ENCODE peak calls at places on chromosomes 7 and 10, in ten cellular contexts. One of them, this sample, is unnamed.

GRCh38 chr7:47846117-47846836 is 102.0 kb downstream of the PKD1L1 start:
- DNase-seq in fibroblast of villous mesenchyme: peak
- DNase-seq in colonic mucosa: no peak
- DNase-seq in spleen: no peak
- DNase-seq in A673: no peak
- DNase-seq in upper lobe of left lung: no peak
- DNase-seq in upper lobe of right lung: no peak
- DNase-seq in astrocyte of the spinal cord: peak
- DNase-seq in heart right ventricle: no peak
- DNase-seq in body of pancreas: no peak
- DNase-seq in this sample: peak

GRCh38 chr10:103758294-103758681 is 97.1 kb downstream of the SH3PXD2A start:
- DNase-seq in fibroblast of villous mesenchyme: no peak
- DNase-seq in colonic mucosa: no peak
- DNase-seq in spleen: no peak
- DNase-seq in A673: no peak
- DNase-seq in upper lobe of left lung: no peak
- DNase-seq in upper lobe of right lung: no peak
- DNase-seq in astrocyte of the spinal cord: peak
- DNase-seq in heart right ventricle: no peak
- DNase-seq in body of pancreas: no peak
- DNase-seq in this sample: peak

GRCh38 chr7:32043688-32044087 is 26.5 kb downstream of the PDE1C start:
- DNase-seq in fibroblast of villous mesenchyme: no peak
- DNase-seq in colonic mucosa: no peak
- DNase-seq in spleen: no peak
- DNase-seq in A673: no peak
- DNase-seq in upper lobe of left lung: no peak
- DNase-seq in upper lobe of right lung: no peak
- DNase-seq in astrocyte of the spinal cord: peak
- DNase-seq in heart right ventricle: no peak
- DNase-seq in body of pancreas: no peak
- DNase-seq in this sample: peak

GRCh38 chr7:76077435-76077834 is 29.5 kb downstream of the MDH2 start:
- DNase-seq in fibroblast of villous mesenchyme: peak
- DNase-seq in colonic mucosa: no peak
- DNase-seq in spleen: no peak
- DNase-seq in A673: no peak
- DNase-seq in upper lobe of left lung: no peak
- DNase-seq in upper lobe of right lung: no peak
- DNase-seq in astrocyte of the spinal cord: no peak
- DNase-seq in heart right ventricle: no peak
- DNase-seq in body of pancreas: no peak
- DNase-seq in this sample: no peak

GRCh38 chr10:60606343-60607080 is 171.8 kb upstream of the CDK1 start:
- DNase-seq in fibroblast of villous mesenchyme: peak
- DNase-seq in colonic mucosa: no peak
- DNase-seq in spleen: no peak
- DNase-seq in A673: peak
- DNase-seq in upper lobe of left lung: no peak
- DNase-seq in upper lobe of right lung: no peak
- DNase-seq in astrocyte of the spinal cord: peak
- DNase-seq in heart right ventricle: no peak
- DNase-seq in body of pancreas: no peak
- DNase-seq in this sample: peak

GRCh38 chr7:51140203-51140938 is 176.2 kb downstream of the COBL start:
- DNase-seq in fibroblast of villous mesenchyme: no peak
- DNase-seq in colonic mucosa: no peak
- DNase-seq in spleen: no peak
- DNase-seq in A673: no peak
- DNase-seq in upper lobe of left lung: no peak
- DNase-seq in upper lobe of right lung: no peak
- DNase-seq in astrocyte of the spinal cord: no peak
- DNase-seq in heart right ventricle: no peak
- DNase-seq in body of pancreas: peak
- DNase-seq in this sample: no peak

GRCh38 chr7:81846398-81846797 is 76.6 kb upstream of the HGF start:
- DNase-seq in fibroblast of villous mesenchyme: peak
- DNase-seq in colonic mucosa: no peak
- DNase-seq in spleen: no peak
- DNase-seq in A673: peak
- DNase-seq in upper lobe of left lung: peak
- DNase-seq in upper lobe of right lung: no peak
- DNase-seq in astrocyte of the spinal cord: peak
- DNase-seq in heart right ventricle: peak
- DNase-seq in body of pancreas: no peak
- DNase-seq in this sample: peak

GRCh38 chr10:65348637-65349036 is 1577.2 kb upstream of the LRRTM3 start:
- DNase-seq in fibroblast of villous mesenchyme: no peak
- DNase-seq in colonic mucosa: no peak
- DNase-seq in spleen: no peak
- DNase-seq in A673: no peak
- DNase-seq in upper lobe of left lung: no peak
- DNase-seq in upper lobe of right lung: no peak
- DNase-seq in astrocyte of the spinal cord: no peak
- DNase-seq in heart right ventricle: no peak
- DNase-seq in body of pancreas: no peak
- DNase-seq in this sample: no peak

GRCh38 chr10:13784067-13784466 is 197.3 kb downstream of the PRPF18 start:
- DNase-seq in fibroblast of villous mesenchyme: no peak
- DNase-seq in colonic mucosa: no peak
- DNase-seq in spleen: no peak
- DNase-seq in A673: peak
- DNase-seq in upper lobe of left lung: no peak
- DNase-seq in upper lobe of right lung: no peak
- DNase-seq in astrocyte of the spinal cord: no peak
- DNase-seq in heart right ventricle: no peak
- DNase-seq in body of pancreas: no peak
- DNase-seq in this sample: no peak

GRCh38 chr10:13823046-13823711 is 236.4 kb downstream of the PRPF18 start:
- DNase-seq in fibroblast of villous mesenchyme: no peak
- DNase-seq in colonic mucosa: no peak
- DNase-seq in spleen: no peak
- DNase-seq in A673: no peak
- DNase-seq in upper lobe of left lung: no peak
- DNase-seq in upper lobe of right lung: no peak
- DNase-seq in astrocyte of the spinal cord: no peak
- DNase-seq in heart right ventricle: no peak
- DNase-seq in body of pancreas: no peak
- DNase-seq in this sample: no peak

GRCh38 chr10:71705582-71705981 is 14.0 kb downstream of the C10orf105 start:
- DNase-seq in fibroblast of villous mesenchyme: no peak
- DNase-seq in colonic mucosa: no peak
- DNase-seq in spleen: no peak
- DNase-seq in A673: no peak
- DNase-seq in upper lobe of left lung: no peak
- DNase-seq in upper lobe of right lung: no peak
- DNase-seq in astrocyte of the spinal cord: no peak
- DNase-seq in heart right ventricle: no peak
- DNase-seq in body of pancreas: no peak
- DNase-seq in this sample: no peak

GRCh38 chr7:36303202-36304098 is 86.2 kb upstream of the ANLN start:
- DNase-seq in fibroblast of villous mesenchyme: peak
- DNase-seq in colonic mucosa: peak
- DNase-seq in spleen: no peak
- DNase-seq in A673: peak
- DNase-seq in upper lobe of left lung: peak
- DNase-seq in upper lobe of right lung: peak
- DNase-seq in astrocyte of the spinal cord: peak
- DNase-seq in heart right ventricle: peak
- DNase-seq in body of pancreas: peak
- DNase-seq in this sample: peak

GRCh38 chr10:125011926-125012705 is 70.2 kb downstream of the ZRANB1 start:
- DNase-seq in fibroblast of villous mesenchyme: no peak
- DNase-seq in colonic mucosa: no peak
- DNase-seq in spleen: peak
- DNase-seq in A673: no peak
- DNase-seq in upper lobe of left lung: no peak
- DNase-seq in upper lobe of right lung: no peak
- DNase-seq in astrocyte of the spinal cord: no peak
- DNase-seq in heart right ventricle: peak
- DNase-seq in body of pancreas: no peak
- DNase-seq in this sample: no peak

GRCh38 chr7:15612205-15612604 is 50.4 kb upstream of the AGMO start:
- DNase-seq in fibroblast of villous mesenchyme: no peak
- DNase-seq in colonic mucosa: no peak
- DNase-seq in spleen: no peak
- DNase-seq in A673: no peak
- DNase-seq in upper lobe of left lung: no peak
- DNase-seq in upper lobe of right lung: no peak
- DNase-seq in astrocyte of the spinal cord: no peak
- DNase-seq in heart right ventricle: no peak
- DNase-seq in body of pancreas: no peak
- DNase-seq in this sample: no peak

GRCh38 chr10:44280211-44280610 is 104.7 kb downstream of the CXCL12 start:
- DNase-seq in fibroblast of villous mesenchyme: no peak
- DNase-seq in colonic mucosa: no peak
- DNase-seq in spleen: no peak
- DNase-seq in A673: no peak
- DNase-seq in upper lobe of left lung: no peak
- DNase-seq in upper lobe of right lung: no peak
- DNase-seq in astrocyte of the spinal cord: no peak
- DNase-seq in heart right ventricle: no peak
- DNase-seq in body of pancreas: no peak
- DNase-seq in this sample: peak

GRCh38 chr7:129169171-129169643 is 19.2 kb upstream of the SMO start:
- DNase-seq in fibroblast of villous mesenchyme: no peak
- DNase-seq in colonic mucosa: peak
- DNase-seq in spleen: peak
- DNase-seq in A673: peak
- DNase-seq in upper lobe of left lung: no peak
- DNase-seq in upper lobe of right lung: peak
- DNase-seq in astrocyte of the spinal cord: peak
- DNase-seq in heart right ventricle: peak
- DNase-seq in body of pancreas: peak
- DNase-seq in this sample: no peak

GRCh38 chr7:40889099-40889498 is 754.3 kb downstream of the SUGCT start:
- DNase-seq in fibroblast of villous mesenchyme: no peak
- DNase-seq in colonic mucosa: no peak
- DNase-seq in spleen: no peak
- DNase-seq in A673: no peak
- DNase-seq in upper lobe of left lung: no peak
- DNase-seq in upper lobe of right lung: no peak
- DNase-seq in astrocyte of the spinal cord: no peak
- DNase-seq in heart right ventricle: no peak
- DNase-seq in body of pancreas: no peak
- DNase-seq in this sample: no peak

GRCh38 chr10:93680414-93681047 is 21.9 kb downstream of the FRA10AC1 start:
- DNase-seq in fibroblast of villous mesenchyme: peak
- DNase-seq in colonic mucosa: no peak
- DNase-seq in spleen: no peak
- DNase-seq in A673: peak
- DNase-seq in upper lobe of left lung: no peak
- DNase-seq in upper lobe of right lung: no peak
- DNase-seq in astrocyte of the spinal cord: peak
- DNase-seq in heart right ventricle: no peak
- DNase-seq in body of pancreas: no peak
- DNase-seq in this sample: peak
- TF ChIP-seq CTCF in fibroblast of villous mesenchyme: peak
- TF ChIP-seq CTCF in colonic mucosa: peak
- TF ChIP-seq CTCF in spleen: peak
- TF ChIP-seq CTCF in A673: peak
- TF ChIP-seq CTCF in upper lobe of left lung: no peak
- TF ChIP-seq CTCF in upper lobe of right lung: peak
- TF ChIP-seq CTCF in astrocyte of the spinal cord: peak
- TF ChIP-seq CTCF in heart right ventricle: peak
- TF ChIP-seq CTCF in body of pancreas: peak
- TF ChIP-seq CTCF in this sample: peak

GRCh38 chr7:157141525-157142060 is 2.9 kb downstream of the UBE3C start:
- DNase-seq in fibroblast of villous mesenchyme: no peak
- DNase-seq in colonic mucosa: no peak
- DNase-seq in spleen: no peak
- DNase-seq in A673: no peak
- DNase-seq in upper lobe of left lung: no peak
- DNase-seq in upper lobe of right lung: no peak
- DNase-seq in astrocyte of the spinal cord: no peak
- DNase-seq in heart right ventricle: no peak
- DNase-seq in body of pancreas: no peak
- DNase-seq in this sample: no peak
- H3K4me3 ChIP-seq in fibroblast of villous mesenchyme: no peak
- H3K4me3 ChIP-seq in colonic mucosa: no peak
- H3K4me3 ChIP-seq in spleen: no peak
- H3K4me3 ChIP-seq in A673: no peak
- H3K4me3 ChIP-seq in upper lobe of left lung: no peak
- H3K4me3 ChIP-seq in upper lobe of right lung: no peak
- H3K4me3 ChIP-seq in astrocyte of the spinal cord: no peak
- H3K4me3 ChIP-seq in heart right ventricle: no peak
- H3K4me3 ChIP-seq in body of pancreas: no peak
- H3K4me3 ChIP-seq in this sample: no peak

GRCh38 chr10:21158301-21158700 is 261.2 kb upstream of the NEBL start:
- DNase-seq in fibroblast of villous mesenchyme: no peak
- DNase-seq in colonic mucosa: no peak
- DNase-seq in spleen: no peak
- DNase-seq in A673: no peak
- DNase-seq in upper lobe of left lung: no peak
- DNase-seq in upper lobe of right lung: no peak
- DNase-seq in astrocyte of the spinal cord: no peak
- DNase-seq in heart right ventricle: no peak
- DNase-seq in body of pancreas: no peak
- DNase-seq in this sample: no peak
- TF ChIP-seq CTCF in fibroblast of villous mesenchyme: no peak
- TF ChIP-seq CTCF in colonic mucosa: no peak
- TF ChIP-seq CTCF in spleen: no peak
- TF ChIP-seq CTCF in A673: no peak
- TF ChIP-seq CTCF in upper lobe of left lung: no peak
- TF ChIP-seq CTCF in upper lobe of right lung: no peak
- TF ChIP-seq CTCF in astrocyte of the spinal cord: no peak
- TF ChIP-seq CTCF in heart right ventricle: no peak
- TF ChIP-seq CTCF in body of pancreas: no peak
- TF ChIP-seq CTCF in this sample: no peak

DNA sequence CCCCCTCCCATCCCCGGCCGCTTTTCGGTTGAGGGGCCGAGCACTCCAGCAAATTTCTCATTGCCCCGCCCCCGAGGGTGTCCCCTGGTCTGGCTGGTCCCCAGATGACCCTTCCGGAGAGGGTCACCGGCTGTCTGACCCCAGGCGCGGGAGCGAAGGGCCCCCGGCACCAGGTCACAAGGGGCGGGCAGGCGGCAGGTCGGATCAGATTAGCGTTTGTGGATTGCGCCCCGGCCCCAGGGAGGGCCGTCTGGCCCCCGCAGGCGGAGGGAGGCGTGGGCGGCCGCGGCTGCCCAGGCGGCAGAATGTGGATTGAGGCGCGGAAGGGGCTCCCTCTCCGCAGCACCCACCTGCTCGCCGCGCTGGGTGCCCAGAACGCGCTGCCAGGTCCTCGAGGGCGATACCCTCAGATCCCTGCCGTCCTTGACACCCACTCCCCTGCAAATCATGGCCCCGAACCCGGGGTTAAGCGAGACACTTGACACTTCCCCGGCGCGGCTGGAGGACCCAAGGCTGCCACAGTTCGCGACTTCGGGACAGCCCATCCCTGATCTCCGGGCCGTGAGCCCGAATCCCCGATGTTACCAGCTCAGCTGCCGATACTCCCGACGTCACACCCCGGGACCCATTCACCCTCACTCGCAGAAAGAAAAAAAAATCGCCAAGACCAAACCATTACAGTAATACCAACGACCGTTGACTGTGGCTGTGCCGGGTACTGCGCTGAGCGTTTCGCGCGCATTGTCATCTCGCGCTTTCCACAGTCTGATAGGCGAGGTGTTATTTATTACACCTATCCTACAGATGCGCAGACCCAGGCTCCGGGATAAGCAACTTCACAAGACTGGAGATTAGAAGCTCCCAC is 953 bp downstream of the NODAL start:
- DNase-seq in fibroblast of villous mesenchyme: no peak
- DNase-seq in colonic mucosa: no peak
- DNase-seq in spleen: no peak
- DNase-seq in A673: no peak
- DNase-seq in upper lobe of left lung: no peak
- DNase-seq in upper lobe of right lung: no peak
- DNase-seq in astrocyte of the spinal cord: no peak
- DNase-seq in heart right ventricle: no peak
- DNase-seq in body of pancreas: no peak
- DNase-seq in this sample: no peak
- H3K4me3 ChIP-seq in fibroblast of villous mesenchyme: no peak
- H3K4me3 ChIP-seq in colonic mucosa: peak
- H3K4me3 ChIP-seq in spleen: peak
- H3K4me3 ChIP-seq in A673: peak
- H3K4me3 ChIP-seq in upper lobe of left lung: peak
- H3K4me3 ChIP-seq in upper lobe of right lung: peak
- H3K4me3 ChIP-seq in astrocyte of the spinal cord: peak
- H3K4me3 ChIP-seq in heart right ventricle: peak
- H3K4me3 ChIP-seq in body of pancreas: no peak
- H3K4me3 ChIP-seq in this sample: no peak

This sample was measured in AG10803.